ENCODE peak calls at places on chromosomes 16 and 17, in eight cellular contexts. V, G, T, N, W, E, K and L are unnamed samples. For H3K79me2, the result is how much of the 10 kb centered on the place peaks cover.

GRCh38 chr16:54050281-54051210 is 236.0 kb downstream of the IRX3 start:
- DNase-seq in V (peak), K (no peak), E (peak), W (no peak), G (no peak), N (peak), T (no peak), L (no peak)

GRCh38 chr16:64077242-64077641 is 1044.6 kb downstream of the CDH11 start:
- DNase-seq in K (no peak), T (no peak), V (no peak), E (no peak), G (no peak), W (no peak), N (no peak), L (peak)

GRCh38 chr16:50838165-50838564 is 96.3 kb downstream of the CYLD start:
- DNase-seq in V (no peak), N (no peak), W (peak), K (no peak), T (no peak), G (peak), E (no peak), L (no peak)

GRCh38 chr16:20326336-20326735 is 977 bp downstream of the GP2 start:
- DNase-seq in E (no peak), K (no peak), T (no peak), W (no peak), V (no peak), N (no peak), G (no peak), L (no peak)

GRCh38 chr16:58843675-58844074 is 109.6 kb upstream of the GOT2 start:
- DNase-seq in K (no peak), N (peak), T (peak), E (peak), V (peak), G (peak), W (peak), L (peak)

GRCh38 chr16:82639666-82640336 is 13.0 kb downstream of the CDH13 start:
- DNase-seq in G (peak), V (peak), T (peak), W (peak), N (peak), K (no peak), E (peak), L (peak)

GRCh38 chr17:18039535-18040286 is 503 bp downstream of the GID4 start:
- DNase-seq in V (peak), T (no peak), W (peak), G (peak), E (no peak), N (peak), K (no peak), L (peak)

GRCh38 chr17:40956401-40957254 is 10.1 kb downstream of the KRT39 start:
- DNase-seq in V (no peak), N (no peak), W (peak), E (peak), T (peak), G (peak), K (peak), L (no peak)

DNA sequence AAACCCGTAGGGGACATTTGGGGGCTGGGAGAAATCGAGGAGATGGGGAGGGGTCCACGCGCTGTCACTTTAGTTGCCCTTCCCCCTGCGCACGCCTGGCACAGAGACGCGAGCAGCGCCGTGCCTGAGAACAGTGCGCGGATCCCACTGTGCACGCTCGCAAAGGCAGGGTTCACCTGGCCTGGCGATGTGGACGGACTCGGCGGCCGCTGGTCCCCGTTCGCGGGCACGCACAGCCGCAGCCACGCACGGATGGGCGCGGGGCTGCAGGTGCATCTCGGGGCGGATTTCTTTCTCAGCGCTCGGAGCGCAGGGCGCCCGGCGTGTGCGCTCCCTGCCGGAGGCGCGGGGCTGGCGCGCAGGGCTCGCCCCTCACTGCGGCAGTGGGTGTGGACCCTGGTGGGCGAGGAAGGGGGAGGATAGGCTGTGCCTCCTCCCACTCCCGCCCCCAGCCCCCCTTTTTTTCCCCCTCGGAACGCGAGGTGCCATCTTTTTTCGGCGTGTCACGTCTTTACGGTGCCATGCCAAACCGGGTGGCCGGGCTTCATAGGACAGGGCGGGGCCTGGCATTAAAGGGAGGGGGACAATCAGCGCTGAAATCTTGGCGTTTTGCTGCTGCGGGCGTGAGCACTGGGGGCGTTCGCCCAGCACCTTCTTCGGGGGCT is 1.1 kb downstream of the MAPT start:
- DNase-seq in G (peak), V (peak), T (peak), K (no peak), W (peak), N (peak), E (no peak), L (no peak)
- H3K4me2 ChIP-seq in G (peak), V (peak), T (no peak), K (peak), W (peak), N (peak), E (peak), L (peak)

DNA sequence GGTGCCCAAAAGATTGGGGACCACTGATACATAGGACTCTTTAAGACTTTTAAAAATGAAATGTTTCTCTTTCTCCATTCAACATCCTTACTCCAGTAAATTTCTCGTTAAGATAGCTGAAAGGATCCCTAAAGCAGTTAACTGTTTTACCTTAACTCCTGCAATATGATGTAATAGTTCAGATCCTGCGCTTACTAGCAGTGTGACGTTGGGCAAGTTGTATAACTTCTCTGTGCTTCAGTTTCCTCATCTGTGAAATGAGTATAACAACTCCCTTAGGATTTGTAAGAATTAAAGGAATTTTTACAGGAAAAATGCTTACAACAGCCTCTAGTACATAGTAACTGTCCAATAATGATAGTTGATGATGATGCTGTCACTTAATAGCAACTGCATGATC is 158.9 kb downstream of the TANC2 start:
- DNase-seq in W (peak), E (no peak), G (no peak), N (no peak), T (no peak), V (no peak), K (no peak), L (no peak)
- H3K79me2 ChIP-seq in W (under half), E (half or more), G (half or more), N (under half), T (under half), V (under half), K (under half), L (under half)

DNA sequence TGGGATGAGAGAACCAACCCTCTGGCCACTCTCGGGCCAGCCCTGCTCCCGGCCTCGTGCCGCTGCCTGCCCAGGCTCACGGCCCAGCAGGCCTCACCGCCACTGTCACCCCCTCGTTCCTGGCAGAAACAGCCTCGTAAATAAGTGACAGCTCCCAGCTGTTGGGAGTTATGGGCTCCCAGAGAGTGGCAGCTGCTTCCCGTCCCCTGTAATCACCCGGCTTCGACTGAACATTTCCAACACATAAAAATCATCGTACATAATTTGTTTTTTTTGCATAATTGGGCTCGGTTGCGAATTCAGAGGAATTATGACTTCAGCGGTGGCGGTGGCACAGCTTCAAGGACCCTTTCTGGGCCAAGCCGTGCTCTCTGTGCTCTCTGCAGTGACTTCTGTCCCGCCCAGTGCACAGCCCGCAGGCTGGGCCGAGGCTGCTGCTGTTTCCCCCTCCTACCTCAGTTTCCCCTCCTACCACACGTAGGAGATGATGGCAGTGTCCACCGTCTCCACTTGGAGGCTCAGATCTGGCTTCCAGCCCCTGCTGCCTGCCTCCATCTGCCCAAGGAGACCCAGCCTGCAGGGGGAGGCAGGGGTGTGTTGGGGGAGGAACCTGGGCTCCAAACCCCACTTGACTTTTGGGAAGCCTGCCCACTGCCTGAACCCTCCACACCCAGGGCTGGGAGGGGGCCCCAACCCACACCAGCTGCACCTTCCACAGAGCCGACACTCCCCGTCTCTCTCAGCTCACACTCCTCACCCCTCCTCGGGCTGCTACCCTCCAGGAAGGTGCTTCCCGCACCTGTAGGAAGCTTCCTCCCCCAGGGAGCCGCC is 84.9 kb downstream of the RTN4RL1 start:
- DNase-seq in E (no peak), G (no peak), T (peak), N (no peak), K (no peak), V (no peak), W (no peak), L (no peak)
- H3K4me3 ChIP-seq in E (no peak), G (no peak), T (no peak), N (no peak), K (no peak), V (no peak), W (no peak), L (no peak)

GRCh38 chr17:75365931-75366275 is 39.6 kb downstream of the GRB2 start:
- DNase-seq in G (no peak), W (no peak), T (no peak), N (no peak), V (no peak), E (no peak), K (no peak), L (no peak)

GRCh38 chr17:75365009-75365930 is 40.2 kb downstream of the GRB2 start:
- DNase-seq in T (no peak), K (no peak), V (no peak), E (peak), N (peak), G (no peak), W (no peak), L (peak)

GRCh38 chr17:75361996-75362395 is 43.5 kb downstream of the GRB2 start:
- DNase-seq in E (no peak), N (no peak), K (no peak), T (no peak), W (peak), G (no peak), V (no peak), L (no peak)

GRCh38 chr17:75364078-75364477 is 41.4 kb downstream of the GRB2 start:
- DNase-seq in K (no peak), W (peak), G (peak), T (peak), N (no peak), E (peak), V (no peak), L (no peak)

DNA sequence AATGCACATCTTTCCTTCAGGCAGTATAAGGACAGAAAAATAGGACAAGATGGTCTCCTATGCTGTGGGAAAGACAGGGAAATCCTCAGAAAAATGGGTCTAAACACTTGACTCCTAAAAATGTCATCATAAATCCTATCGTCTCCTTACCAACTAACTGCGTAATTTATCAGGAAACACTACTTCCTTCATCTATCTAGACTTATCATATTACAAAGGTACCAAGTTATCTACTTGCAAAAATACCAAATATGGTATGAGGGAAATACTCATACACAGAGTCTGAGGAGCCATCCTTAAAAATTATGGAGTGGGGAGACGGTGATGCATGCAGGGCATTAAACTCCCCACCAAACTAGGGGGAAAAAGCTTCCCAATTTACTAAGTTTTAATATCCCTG is 44.1 kb downstream of the GRB2 start:
- DNase-seq in T (no peak), G (no peak), W (no peak), V (no peak), K (no peak), N (no peak), E (no peak), L (no peak)
- H3K4me2 ChIP-seq in T (no peak), G (no peak), W (no peak), V (no peak), K (no peak), N (no peak), E (no peak), L (peak)

GRCh38 chr16:87076331-87076949 is 240.8 kb downstream of the C16orf95 start:
- DNase-seq in G (no peak), K (no peak), T (no peak), E (no peak), N (no peak), V (no peak), W (peak), L (no peak)
- H3K79me2 ChIP-seq in G (under half), K (under half), T (under half), E (under half), N (under half), V (under half), W (under half), L (under half)

GRCh38 chr17:2055494-2056220 is 754 bp downstream of the HIC1 start:
- DNase-seq in T (peak), N (no peak), W (no peak), G (no peak), V (no peak), E (no peak), K (no peak), L (no peak)
- H3K4me3 ChIP-seq in T (peak), N (peak), W (peak), G (peak), V (peak), E (peak), K (peak), L (peak)

GRCh38 chr17:38420518-38420917 is 7.7 kb upstream of the ARHGAP23 start:
- DNase-seq in E (no peak), G (no peak), N (no peak), K (no peak), V (no peak), W (no peak), T (no peak), L (no peak)
- H3K4me2 ChIP-seq in E (no peak), G (no peak), N (peak), K (no peak), V (peak), W (no peak), T (no peak), L (peak)

GRCh38 chr17:35073991-35074627 is 10.6 kb upstream of the RFFL start:
- DNase-seq in V (no peak), G (peak), K (no peak), W (peak), E (peak), T (no peak), N (no peak), L (no peak)

GRCh38 chr17:35074711-35075707 is 11.5 kb upstream of the RFFL start:
- DNase-seq in K (no peak), W (peak), N (no peak), E (no peak), T (no peak), G (no peak), V (no peak), L (no peak)

GRCh38 chr17:35073183-35073790 is 9.8 kb upstream of the RFFL start:
- DNase-seq in V (no peak), T (no peak), E (no peak), G (peak), W (peak), K (no peak), N (no peak), L (no peak)

GRCh38 chr17:35079547-35079946 is 16.0 kb upstream of the RFFL start:
- DNase-seq in N (no peak), V (no peak), G (peak), T (peak), W (no peak), K (no peak), E (no peak), L (no peak)

DNA sequence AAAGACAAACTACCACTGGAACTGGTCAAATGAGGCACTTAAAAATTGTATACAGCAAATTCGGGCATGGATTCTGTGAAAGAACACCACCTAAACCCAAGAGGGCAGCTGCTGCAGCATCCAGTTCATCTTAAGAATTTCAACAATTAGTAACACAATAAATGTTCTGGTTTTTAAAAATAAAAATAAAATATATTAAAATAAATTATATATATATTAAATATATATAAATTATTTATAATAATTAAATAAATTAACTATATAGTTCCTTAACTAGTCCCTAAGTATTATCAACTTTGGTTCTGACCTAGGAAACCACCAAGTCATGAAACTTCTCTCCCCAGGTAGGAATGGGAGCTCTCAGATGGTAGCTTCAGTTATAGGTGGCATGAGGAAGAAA is 13.4 kb upstream of the RFFL start:
- DNase-seq in V (no peak), G (no peak), W (no peak), T (no peak), N (no peak), E (no peak), K (no peak), L (no peak)
- H3K79me2 ChIP-seq in V (under half), G (half or more), W (under half), T (half or more), N (under half), E (half or more), K (under half), L (under half)

GRCh38 chr17:20908373-20909273 is 134.2 kb downstream of the USP22 start:
- DNase-seq in K (peak), V (peak), T (peak), G (peak), E (peak), N (peak), W (peak), L (peak)
- H3K4me3 ChIP-seq in K (peak), V (peak), T (peak), G (peak), E (peak), N (peak), W (peak), L (no peak)